ENCODE peak calls at places on chromosomes 6 and 20, in four cellular contexts. One of them, this sample, is unnamed.

GRCh38 chr20:49539481-49540231 is 28.3 kb downstream of the PTGIS start:
- DNase-seq in astrocyte: no peak
- DNase-seq in GM06990: no peak
- DNase-seq in upper lobe of right lung: no peak
- DNase-seq in this sample: no peak

GRCh38 chr6:26445934-26446667 is 5.8 kb downstream of the BTN3A3 start:
- DNase-seq in GM06990: peak
- DNase-seq in upper lobe of right lung: no peak
- DNase-seq in astrocyte: no peak
- DNase-seq in this sample: no peak

GRCh38 chr20:44080646-44081267 is 106.2 kb downstream of the JPH2 start:
- DNase-seq in astrocyte: peak
- DNase-seq in GM06990: peak
- DNase-seq in upper lobe of right lung: no peak
- DNase-seq in this sample: peak

GRCh38 chr6:43016166-43016915 is 2.3 kb downstream of the KLHDC3 start:
- DNase-seq in astrocyte: no peak
- DNase-seq in upper lobe of right lung: no peak
- DNase-seq in GM06990: no peak
- DNase-seq in this sample: no peak

GRCh38 chr6:36197739-36198221 is 1.2 kb downstream of the BRPF3 start:
- DNase-seq in GM06990: no peak
- DNase-seq in astrocyte: no peak
- DNase-seq in upper lobe of right lung: no peak
- DNase-seq in this sample: no peak

GRCh38 chr6:135812085-135812526 is 39.4 kb upstream of the PDE7B start:
- DNase-seq in upper lobe of right lung: no peak
- DNase-seq in astrocyte: peak
- DNase-seq in GM06990: no peak
- DNase-seq in this sample: peak

GRCh38 chr20:46592580-46593362 is 42.3 kb upstream of the OCSTAMP start:
- DNase-seq in upper lobe of right lung: no peak
- DNase-seq in GM06990: no peak
- DNase-seq in astrocyte: no peak
- DNase-seq in this sample: no peak

GRCh38 chr6:104995989-104996617 is 39.2 kb downstream of the LIN28B start:
- DNase-seq in upper lobe of right lung: no peak
- DNase-seq in GM06990: no peak
- DNase-seq in astrocyte: peak
- DNase-seq in this sample: peak

GRCh38 chr20:40435146-40435545 is 253.9 kb downstream of the MAFB start:
- DNase-seq in upper lobe of right lung: no peak
- DNase-seq in astrocyte: no peak
- DNase-seq in GM06990: no peak
- DNase-seq in this sample: no peak

GRCh38 chr6:21846541-21847451 is 253.2 kb downstream of the SOX4 start:
- DNase-seq in GM06990: peak
- DNase-seq in upper lobe of right lung: no peak
- DNase-seq in astrocyte: peak
- DNase-seq in this sample: no peak

GRCh38 chr6:69693749-69694148 is 103.1 kb downstream of the LMBRD1 start:
- DNase-seq in GM06990: no peak
- DNase-seq in upper lobe of right lung: no peak
- DNase-seq in astrocyte: no peak
- DNase-seq in this sample: peak

GRCh38 chr20:48722737-48723191 is 105.0 kb downstream of the PREX1 start:
- DNase-seq in astrocyte: peak
- DNase-seq in GM06990: peak
- DNase-seq in upper lobe of right lung: no peak
- DNase-seq in this sample: no peak

GRCh38 chr6:155333414-155333813 is 19.1 kb upstream of the TFB1M start:
- DNase-seq in upper lobe of right lung: no peak
- DNase-seq in astrocyte: no peak
- DNase-seq in GM06990: no peak
- DNase-seq in this sample: no peak

DNA sequence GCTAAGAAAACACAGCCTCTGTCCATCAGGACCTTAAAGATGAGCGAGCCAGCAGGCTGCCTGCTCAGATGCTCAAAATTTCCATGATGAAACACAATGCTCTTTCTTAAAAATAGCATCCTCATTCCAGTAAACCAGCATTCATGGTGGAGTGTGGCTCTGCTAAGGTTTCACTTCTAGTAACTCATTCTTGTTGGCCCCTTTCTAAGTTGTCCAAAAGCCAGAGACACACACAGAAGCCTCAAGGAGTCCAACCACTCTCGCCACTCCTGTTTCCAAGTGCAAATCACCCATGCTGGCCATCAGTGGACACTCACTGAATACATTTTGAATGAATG is 35.8 kb downstream of the ATP9A start:
- DNase-seq in GM06990: no peak
- DNase-seq in upper lobe of right lung: no peak
- DNase-seq in astrocyte: peak
- DNase-seq in this sample: peak
- H3K4me3 ChIP-seq in GM06990: no peak
- H3K4me3 ChIP-seq in upper lobe of right lung: no peak
- H3K4me3 ChIP-seq in astrocyte: no peak
- H3K4me3 ChIP-seq in this sample: no peak

GRCh38 chr20:53013847-53014246 is 41.7 kb downstream of the TSHZ2 start:
- DNase-seq in upper lobe of right lung: no peak
- DNase-seq in GM06990: no peak
- DNase-seq in astrocyte: no peak
- DNase-seq in this sample: no peak

GRCh38 chr20:53016534-53017042 is 44.4 kb downstream of the TSHZ2 start:
- DNase-seq in upper lobe of right lung: no peak
- DNase-seq in astrocyte: no peak
- DNase-seq in GM06990: no peak
- DNase-seq in this sample: no peak

GRCh38 chr20:53009979-53010735 is 38.0 kb downstream of the TSHZ2 start:
- DNase-seq in GM06990: no peak
- DNase-seq in upper lobe of right lung: no peak
- DNase-seq in astrocyte: no peak
- DNase-seq in this sample: no peak

GRCh38 chr20:53011640-53012039 is 39.5 kb downstream of the TSHZ2 start:
- DNase-seq in GM06990: no peak
- DNase-seq in upper lobe of right lung: no peak
- DNase-seq in astrocyte: no peak
- DNase-seq in this sample: no peak

DNA sequence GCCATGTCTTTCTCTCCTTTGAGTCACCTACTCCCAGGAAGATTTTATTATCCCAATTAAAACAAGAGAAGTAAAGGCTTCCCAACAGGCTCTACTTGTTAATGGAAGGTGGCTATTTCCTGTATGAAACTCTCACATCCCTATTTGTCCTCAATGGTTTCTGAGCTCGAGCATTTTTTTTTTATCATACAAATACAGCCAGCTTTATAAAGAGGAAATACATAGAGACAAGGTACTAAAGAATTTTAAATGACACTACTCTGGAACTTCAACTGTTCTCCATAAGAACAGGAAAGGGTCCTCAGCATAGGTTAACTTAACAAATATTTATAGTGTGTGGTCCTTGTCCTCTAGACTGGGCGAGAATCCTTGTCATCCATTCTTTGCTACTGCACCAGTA is 41.0 kb downstream of the TSHZ2 start:
- DNase-seq in GM06990: no peak
- DNase-seq in astrocyte: no peak
- DNase-seq in upper lobe of right lung: no peak
- DNase-seq in this sample: no peak
- H3K4me3 ChIP-seq in GM06990: no peak
- H3K4me3 ChIP-seq in astrocyte: no peak
- H3K4me3 ChIP-seq in upper lobe of right lung: no peak
- H3K4me3 ChIP-seq in this sample: no peak

DNA sequence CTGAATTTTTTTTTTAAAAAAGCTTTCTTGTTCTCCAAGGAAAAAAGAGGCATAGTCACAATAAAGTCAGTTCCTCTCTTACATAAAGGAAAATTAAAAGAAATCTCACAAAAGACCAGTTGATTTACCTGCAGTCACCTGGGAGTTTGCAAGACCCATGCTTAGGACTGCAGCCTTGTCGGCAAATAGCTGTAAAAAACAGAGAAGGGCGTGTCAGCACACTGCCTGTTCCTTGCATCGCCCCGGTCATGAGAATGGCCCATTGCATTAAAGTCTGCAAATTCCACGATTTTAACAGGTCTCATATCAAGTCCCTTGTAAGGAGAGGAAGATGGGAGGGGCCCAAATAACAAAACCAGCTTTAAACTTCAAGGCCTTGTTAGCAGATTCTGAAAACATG is 17.5 kb downstream of the JAG1 start:
- DNase-seq in upper lobe of right lung: no peak
- DNase-seq in GM06990: no peak
- DNase-seq in astrocyte: no peak
- DNase-seq in this sample: no peak
- H3K4me3 ChIP-seq in upper lobe of right lung: no peak
- H3K4me3 ChIP-seq in GM06990: no peak
- H3K4me3 ChIP-seq in astrocyte: no peak
- H3K4me3 ChIP-seq in this sample: no peak

GRCh38 chr6:85450578-85450884 is 648 bp downstream of the NT5E start:
- DNase-seq in astrocyte: no peak
- DNase-seq in upper lobe of right lung: no peak
- DNase-seq in GM06990: no peak
- DNase-seq in this sample: no peak
- H3K4me3 ChIP-seq in astrocyte: peak
- H3K4me3 ChIP-seq in upper lobe of right lung: peak
- H3K4me3 ChIP-seq in GM06990: peak
- H3K4me3 ChIP-seq in this sample: peak

GRCh38 chr6:29661071-29661470 is 4.2 kb downstream of the MOG start:
- DNase-seq in upper lobe of right lung: no peak
- DNase-seq in astrocyte: no peak
- DNase-seq in GM06990: no peak
- DNase-seq in this sample: no peak
- H3K4me3 ChIP-seq in upper lobe of right lung: no peak
- H3K4me3 ChIP-seq in astrocyte: no peak
- H3K4me3 ChIP-seq in GM06990: no peak
- H3K4me3 ChIP-seq in this sample: no peak